ENCODE peak calls at places on chromosomes 11 and 22, in eight cellular contexts. E is EH, J is PC-9, C is Daoy, D is IMR-90, L is body of pancreas, G is glutamatergic neuron, O is posterior cingulate gyrus. Z is an unnamed sample.

GRCh38 chr11:14644396-14645246 is 1.0 kb downstream of the PDE3B start:
- DNase-seq in E (peak), J (no peak), C (peak), D (no peak), L (peak), G (peak), O (peak), Z (peak)

GRCh38 chr11:102360681-102361080 is 13.7 kb downstream of the BIRC2 start:
- DNase-seq in E (no peak), J (no peak), C (no peak), D (no peak), L (no peak), G (no peak), O (no peak), Z (no peak)

GRCh38 chr11:83070044-83070877 is 1.4 kb downstream of the RAB30 start:
- DNase-seq in E (peak), J (peak), C (peak), D (peak), L (no peak), G (no peak), O (no peak), Z (no peak)

GRCh38 chr11:1499899-1500298 is 13.3 kb upstream of the MOB2 start:
- DNase-seq in E (no peak), J (no peak), C (no peak), D (no peak), L (no peak), G (no peak), O (no peak), Z (no peak)

GRCh38 chr11:17388609-17389204 is at the start of gene KCNJ11:
- DNase-seq in E (no peak), J (no peak), C (no peak), D (no peak), L (peak), G (no peak), O (no peak), Z (no peak)

GRCh38 chr22:44000123-44000522 is 24.0 kb upstream of the PARVB start:
- DNase-seq in E (no peak), J (peak), C (no peak), D (no peak), L (no peak), G (no peak), O (no peak), Z (no peak)

GRCh38 chr22:17381237-17381913 is 12.1 kb downstream of the CECR2 start:
- DNase-seq in E (no peak), J (peak), C (peak), D (no peak), L (no peak), G (no peak), O (no peak), Z (no peak)

GRCh38 chr11:22976146-22976545 is 115.9 kb upstream of the CCDC179 start:
- DNase-seq in E (peak), J (peak), C (no peak), D (peak), L (peak), G (no peak), O (no peak), Z (no peak)

GRCh38 chr11:30457045-30457444 is 129.1 kb downstream of the MPPED2 start:
- DNase-seq in E (no peak), J (no peak), C (no peak), D (no peak), L (no peak), G (no peak), O (no peak), Z (no peak)

GRCh38 chr11:68258363-68258765 is 13.4 kb downstream of the C11orf24 start:
- DNase-seq in E (no peak), J (no peak), C (no peak), D (no peak), L (no peak), G (no peak), O (no peak), Z (no peak)

GRCh38 chr11:57464343-57465181 is 4.2 kb downstream of the RTN4RL2 start:
- DNase-seq in E (no peak), J (no peak), C (no peak), D (peak), L (no peak), G (peak), O (peak), Z (no peak)

GRCh38 chr11:130464289-130464812 is 15.9 kb downstream of the ADAMTS15 start:
- DNase-seq in E (peak), J (no peak), C (no peak), D (peak), L (no peak), G (no peak), O (no peak), Z (no peak)

Z was measured in effector memory CD4-positive, alpha-beta T cell.